ENCODE peak calls at places on chromosomes 3 and 15, in four cellular contexts. V is RWPE1, A is fibroblast of the aortic adventitia, U is epithelial cell of esophagus. C is an unnamed sample.

GRCh38 chr3:194871143-194871863 is 185.6 kb downstream of the FAM43A start:
- DNase-seq in V (peak), A (peak), U (peak), C (peak)

GRCh38 chr15:45729146-45729545 is 94.3 kb downstream of the SQOR start:
- DNase-seq in V (peak), A (no peak), U (peak), C (peak)

GRCh38 chr3:47333907-47334306 is 46.9 kb upstream of the PTPN23 start:
- DNase-seq in V (no peak), A (no peak), U (no peak), C (no peak)

GRCh38 chr3:16486201-16486600 is 27.3 kb downstream of the RFTN1 start:
- DNase-seq in V (no peak), A (no peak), U (no peak), C (no peak)

GRCh38 chr3:44400771-44401170 is 62.2 kb downstream of the TCAIM start:
- DNase-seq in V (no peak), A (no peak), U (no peak), C (no peak)

GRCh38 chr3:106328224-106328623 is 459.4 kb upstream of the CBLB start:
- DNase-seq in V (no peak), A (no peak), U (no peak), C (no peak)

GRCh38 chr3:102181202-102181920 is 253.5 kb upstream of the ZPLD1 start:
- DNase-seq in V (no peak), A (peak), U (no peak), C (no peak)

GRCh38 chr3:16176391-16177030 is 2.0 kb downstream of the GALNT15 start:
- DNase-seq in V (no peak), A (no peak), U (no peak), C (no peak)

GRCh38 chr15:39854161-39854560 is 65.9 kb downstream of the GPR176 start:
- DNase-seq in V (no peak), A (peak), U (no peak), C (no peak)

GRCh38 chr3:14514323-14514720 is 25.8 kb downstream of the GRIP2 start:
- DNase-seq in V (no peak), A (no peak), U (peak), C (no peak)

GRCh38 chr3:14405886-14406238 is 3.5 kb downstream of the SLC6A6 start:
- DNase-seq in V (no peak), A (no peak), U (no peak), C (no peak)

GRCh38 chr3:7205535-7206331 is 344.8 kb downstream of the GRM7 start:
- DNase-seq in V (no peak), A (no peak), U (no peak), C (no peak)

GRCh38 chr15:69782809-69783208 is 314.9 kb downstream of the TLE3 start:
- DNase-seq in V (no peak), A (no peak), U (no peak), C (no peak)

GRCh38 chr15:76330281-76330680 is 6.3 kb upstream of the ISL2 start:
- DNase-seq in V (peak), A (peak), U (peak), C (peak)

GRCh38 chr15:51799174-51799907 is 30.1 kb upstream of the TMOD3 start:
- DNase-seq in V (no peak), A (no peak), U (no peak), C (no peak)

GRCh38 chr15:92907880-92908279 is 7.8 kb downstream of the CHD2 start:
- DNase-seq in V (no peak), A (peak), U (peak), C (peak)

GRCh38 chr15:73914145-73914544 is 12.1 kb upstream of the LOXL1 start:
- DNase-seq in V (no peak), A (no peak), U (no peak), C (no peak)

GRCh38 chr15:62769604-62770003 is 272.9 kb upstream of the TPM1 start:
- DNase-seq in V (peak), A (peak), U (peak), C (peak)

GRCh38 chr15:77634266-77634962 is 1.7 kb upstream of the LINGO1 start:
- DNase-seq in V (no peak), A (peak), U (peak), C (peak)

GRCh38 chr15:45253330-45253729 is 1.3 kb downstream of the SLC28A2 start:
- DNase-seq in V (no peak), A (no peak), U (no peak), C (no peak)

C was measured in bronchial epithelial cell.